ENCODE peak calls at places on chromosomes 12 and 14, in nine cellular contexts. X, S, Q, V, P, K, W, G and J are unnamed samples.

GRCh38 chr12:30880061-30880460 is 46.5 kb upstream of the TSPAN11 start:
- DNase-seq in X (no peak), S (no peak), Q (no peak), V (no peak), P (no peak), K (peak; percentile 8), W (no peak), G (no peak), J (no peak)

GRCh38 chr12:122356192-122356635 is 66.3 kb downstream of the CLIP1 start:
- DNase-seq in X (peak; percentile 43), S (peak; percentile 78), Q (no peak), V (no peak), P (peak; percentile 37), K (peak; percentile 79), W (peak; percentile 77), G (peak; percentile 22), J (peak; percentile 86)

GRCh38 chr14:100893760-100894159 is 9.8 kb downstream of the RTL1 start:
- DNase-seq in X (no peak), S (no peak), Q (peak; percentile 35), V (peak; percentile 4), P (no peak), K (no peak), W (no peak), G (no peak), J (no peak)

GRCh38 chr14:104879201-104879982 is 14.3 kb downstream of the CEP170B start:
- DNase-seq in X (no peak), S (no peak), Q (no peak), V (peak; percentile 9), P (peak; percentile 7), K (no peak), W (no peak), G (no peak), J (no peak)

GRCh38 chr12:76075448-76075847 is 9.0 kb downstream of the NAP1L1 start:
- DNase-seq in X (no peak), S (no peak), Q (no peak), V (no peak), P (no peak), K (no peak), W (no peak), G (no peak), J (no peak)

GRCh38 chr14:20489093-20489994 is 16.0 kb upstream of the RNASE10 start:
- DNase-seq in X (no peak), S (peak; percentile 28), Q (no peak), V (no peak), P (no peak), K (peak; percentile 69), W (no peak), G (no peak), J (peak; percentile 71)

GRCh38 chr12:103250487-103250886 is 245.3 kb downstream of the C12orf42 start:
- DNase-seq in X (no peak), S (no peak), Q (no peak), V (no peak), P (no peak), K (no peak), W (no peak), G (no peak), J (no peak)

GRCh38 chr12:16225692-16226091 is 51.8 kb downstream of the SLC15A5 start:
- DNase-seq in X (no peak), S (no peak), Q (no peak), V (no peak), P (no peak), K (no peak), W (no peak), G (no peak), J (no peak)

GRCh38 chr12:79422060-79422812 is 268.5 kb downstream of the PAWR start:
- DNase-seq in X (no peak), S (no peak), Q (no peak), V (no peak), P (no peak), K (no peak), W (no peak), G (no peak), J (peak; percentile 66)

GRCh38 chr14:71541973-71542730 is 390.1 kb upstream of the RGS6 start:
- DNase-seq in X (no peak), S (no peak), Q (no peak), V (no peak), P (no peak), K (no peak), W (no peak), G (no peak), J (no peak)

GRCh38 chr12:22046090-22046967 is at the start of gene CMAS:
- DNase-seq in X (peak; percentile 86), S (peak; percentile 54), Q (peak; percentile 89), V (peak; percentile 80), P (peak; percentile 83), K (peak; percentile 58), W (peak; percentile 79), G (peak; percentile 52), J (peak; percentile 72)

GRCh38 chr12:115922952-115923564 is 354.4 kb downstream of the MED13L start:
- DNase-seq in X (no peak), S (no peak), Q (no peak), V (no peak), P (no peak), K (peak; percentile 33), W (peak; percentile 53), G (no peak), J (peak; percentile 12)

GRCh38 chr12:50677858-50678257 is 86.0 kb upstream of the ATF1 start:
- DNase-seq in X (no peak), S (peak; percentile 57), Q (no peak), V (no peak), P (no peak), K (peak; percentile 81), W (no peak), G (peak; percentile 57), J (peak; percentile 9)

GRCh38 chr14:37591311-37591940 is 3.6 kb downstream of the FOXA1 start:
- DNase-seq in X (no peak), S (no peak), Q (no peak), V (no peak), P (no peak), K (no peak), W (peak; percentile 80), G (no peak), J (no peak)
- TF ChIP-seq CTCF in X (no peak), S (no peak), Q (no peak), V (no peak), P (no peak), K (no peak), W (peak; percentile 74), G (no peak), J (no peak)

DNA sequence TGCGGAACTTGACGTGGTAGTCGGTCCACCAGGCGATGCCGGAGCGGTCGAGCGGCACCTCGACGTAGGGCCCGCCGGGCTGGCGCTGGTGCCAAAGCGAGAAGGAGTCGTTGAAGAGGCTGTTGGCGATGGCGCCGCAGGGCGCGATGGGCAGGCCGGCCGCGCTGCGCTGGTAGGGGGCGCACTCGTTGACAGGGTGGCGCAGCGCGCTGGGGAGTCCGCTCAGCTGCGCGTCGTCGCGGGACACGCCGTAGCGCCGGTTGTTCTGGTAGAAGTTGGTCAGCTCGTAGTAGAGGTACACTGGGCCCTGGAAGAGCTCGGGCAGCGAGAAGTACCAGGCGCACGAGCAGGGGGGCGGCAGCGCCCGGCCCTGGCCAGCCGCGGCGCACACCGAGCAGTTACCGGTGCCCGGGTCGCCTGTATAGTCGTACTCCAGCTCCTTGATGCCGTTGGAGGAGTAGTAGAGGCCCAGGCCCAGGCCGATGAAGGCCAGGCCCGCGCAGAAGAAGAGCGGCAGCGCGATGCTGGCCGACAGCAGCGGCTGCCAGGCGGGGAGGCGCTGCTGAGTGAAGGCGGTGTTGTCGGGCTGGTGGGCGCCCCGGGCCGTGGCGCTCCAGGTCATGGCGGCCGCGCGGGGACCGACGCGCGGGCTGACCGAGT is 482 bp downstream of the TMEM30B start:
- DNase-seq in X (peak; percentile 71), S (peak; percentile 34), Q (no peak), V (peak; percentile 77), P (peak; percentile 61), K (peak; percentile 36), W (peak; percentile 84), G (peak; percentile 43), J (peak; percentile 29)
- H3K4me3 ChIP-seq in X (peak overlapping the region; percentile 71), S (peak overlapping the region; percentile 22), Q (peak overlapping the region; percentile 49), V (peak overlapping the region; percentile 69), P (no peak overlapping the region), K (peak overlapping the region; percentile 46), W (peak overlapping the region; percentile 53), G (peak overlapping the region; percentile 64), J (no peak overlapping the region)

DNA sequence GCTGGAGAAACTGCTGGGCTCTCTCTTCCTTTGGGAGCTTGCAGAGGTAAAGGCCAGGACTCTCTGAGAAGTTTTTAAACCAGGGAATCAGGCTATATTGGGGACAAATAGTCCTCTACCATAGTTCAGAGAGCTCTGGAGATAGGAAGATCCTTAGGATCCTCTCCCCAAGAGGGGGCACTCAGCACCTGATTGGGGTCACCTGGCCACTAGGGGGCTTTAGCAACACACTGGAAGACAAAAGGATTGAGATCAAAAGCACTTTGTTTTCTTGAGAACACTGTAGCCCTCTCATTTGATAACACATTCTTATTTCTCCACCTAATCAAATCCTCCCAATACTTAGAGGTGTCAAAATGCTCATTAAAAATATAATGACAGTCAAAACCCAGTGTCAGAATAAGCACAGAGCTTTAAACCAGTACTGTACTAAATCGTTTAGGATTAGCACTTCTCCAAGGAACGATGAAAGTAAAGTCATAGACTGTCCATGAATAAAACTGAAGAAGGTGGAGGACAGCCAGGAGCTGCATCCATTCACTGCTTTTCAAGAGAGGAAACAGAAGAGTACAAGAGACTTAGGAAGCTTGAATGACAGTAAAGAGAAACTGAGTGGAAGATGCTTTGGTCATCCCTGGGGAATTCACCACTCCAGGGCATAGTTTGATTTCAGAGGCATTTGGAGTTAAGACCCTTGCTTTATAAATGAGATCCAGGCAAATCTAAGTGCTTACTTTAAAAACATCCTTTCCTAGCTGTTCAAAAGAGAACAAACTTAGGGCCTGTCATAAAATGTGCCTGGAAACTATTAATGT is 26.5 kb downstream of the BMP4 start:
- DNase-seq in X (peak; percentile 41), S (no peak), Q (no peak), V (peak; percentile 43), P (no peak), K (no peak), W (peak; percentile 28), G (no peak), J (no peak)
- TF ChIP-seq CTCF in X (peak; percentile 31), S (peak; percentile 10), Q (no peak), V (peak; percentile 49), P (peak; percentile 84), K (peak; percentile 40), W (peak; percentile 54), G (peak; percentile 28), J (peak; percentile 37)

GRCh38 chr12:1470051-1470450 is 124.3 kb downstream of the FBXL14 start:
- DNase-seq in X (no peak), S (no peak), Q (no peak), V (no peak), P (no peak), K (peak; percentile 66), W (no peak), G (no peak), J (no peak)

GRCh38 chr12:1471224-1471623 is 123.2 kb downstream of the FBXL14 start:
- DNase-seq in X (no peak), S (no peak), Q (no peak), V (no peak), P (no peak), K (peak; percentile 29), W (no peak), G (peak; percentile 45), J (no peak)

GRCh38 chr12:1474567-1475153 is 119.7 kb downstream of the FBXL14 start:
- DNase-seq in X (no peak), S (peak; percentile 97), Q (no peak), V (no peak), P (no peak), K (peak; percentile 92), W (no peak), G (peak; percentile 93), J (peak; percentile 96)

GRCh38 chr12:1474059-1474537 is 120.3 kb downstream of the FBXL14 start:
- DNase-seq in X (peak; percentile 37), S (peak; percentile 99), Q (no peak), V (no peak), P (no peak), K (peak; percentile 92), W (peak; percentile 30), G (peak; percentile 99), J (peak; percentile 79)

GRCh38 chr12:1473418-1473817 is 121.0 kb downstream of the FBXL14 start:
- DNase-seq in X (no peak), S (no peak), Q (no peak), V (no peak), P (peak; percentile 21), K (no peak), W (no peak), G (peak; percentile 17), J (no peak)
- H3K4me3 ChIP-seq in X (no peak overlapping the region), S (no peak overlapping the region), Q (no peak overlapping the region), V (no peak overlapping the region), P (no peak overlapping the region), K (no peak overlapping the region), W (no peak overlapping the region), G (no peak overlapping the region), J (no peak overlapping the region)